ENCODE peak calls at places on chromosome 9, in seven cellular contexts. One of them, this sample, is unnamed.

GRCh38 chr9:96061293-96061987 is 185.9 kb downstream of the ERCC6L2 start:
- DNase-seq in SHP77 treated with DMSO at 0.1 percent for 48 hours: no peak
- DNase-seq in activated naive CD4-positive, alpha-beta T cell treated with Interleukin-2 at 50 U/mL for 16 hours: peak
- DNase-seq in AG08396: peak
- DNase-seq in stimulated activated CD4-positive, alpha-beta T cell treated with anti-CD3 and anti-CD28 coated beads, Interleukin-1b, Interleukin-23, amount 100 ng/mL, for 48 hours: peak
- DNase-seq in nucleus accumbens: no peak
- DNase-seq in mesendoderm: peak
- DNase-seq in this sample: peak

GRCh38 chr9:89929315-89929714 is 324.5 kb downstream of the GADD45G start:
- DNase-seq in AG08396: no peak
- DNase-seq in mesendoderm: no peak
- DNase-seq in nucleus accumbens: no peak
- DNase-seq in activated naive CD4-positive, alpha-beta T cell treated with Interleukin-2 at 50 U/mL for 16 hours: no peak
- DNase-seq in SHP77 treated with DMSO at 0.1 percent for 48 hours: no peak
- DNase-seq in stimulated activated CD4-positive, alpha-beta T cell treated with anti-CD3 and anti-CD28 coated beads, Interleukin-1b, Interleukin-23, amount 100 ng/mL, for 48 hours: no peak
- DNase-seq in this sample: no peak

GRCh38 chr9:16191691-16192402 is 639.0 kb downstream of the CCDC171 start:
- DNase-seq in stimulated activated CD4-positive, alpha-beta T cell treated with anti-CD3 and anti-CD28 coated beads, Interleukin-1b, Interleukin-23, amount 100 ng/mL, for 48 hours: peak
- DNase-seq in AG08396: peak
- DNase-seq in mesendoderm: peak
- DNase-seq in activated naive CD4-positive, alpha-beta T cell treated with Interleukin-2 at 50 U/mL for 16 hours: no peak
- DNase-seq in nucleus accumbens: peak
- DNase-seq in SHP77 treated with DMSO at 0.1 percent for 48 hours: no peak
- DNase-seq in this sample: peak

GRCh38 chr9:13274901-13275641 is 4.4 kb downstream of the MPDZ start:
- DNase-seq in stimulated activated CD4-positive, alpha-beta T cell treated with anti-CD3 and anti-CD28 coated beads, Interleukin-1b, Interleukin-23, amount 100 ng/mL, for 48 hours: no peak
- DNase-seq in mesendoderm: peak
- DNase-seq in SHP77 treated with DMSO at 0.1 percent for 48 hours: no peak
- DNase-seq in AG08396: peak
- DNase-seq in nucleus accumbens: no peak
- DNase-seq in activated naive CD4-positive, alpha-beta T cell treated with Interleukin-2 at 50 U/mL for 16 hours: no peak
- DNase-seq in this sample: peak

GRCh38 chr9:78863531-78863930 is 566.6 kb downstream of the PSAT1 start:
- DNase-seq in mesendoderm: no peak
- DNase-seq in nucleus accumbens: no peak
- DNase-seq in AG08396: no peak
- DNase-seq in stimulated activated CD4-positive, alpha-beta T cell treated with anti-CD3 and anti-CD28 coated beads, Interleukin-1b, Interleukin-23, amount 100 ng/mL, for 48 hours: no peak
- DNase-seq in activated naive CD4-positive, alpha-beta T cell treated with Interleukin-2 at 50 U/mL for 16 hours: no peak
- DNase-seq in SHP77 treated with DMSO at 0.1 percent for 48 hours: no peak
- DNase-seq in this sample: no peak

GRCh38 chr9:136049451-136050265 is 45.4 kb downstream of the NACC2 start:
- DNase-seq in mesendoderm: no peak
- DNase-seq in stimulated activated CD4-positive, alpha-beta T cell treated with anti-CD3 and anti-CD28 coated beads, Interleukin-1b, Interleukin-23, amount 100 ng/mL, for 48 hours: no peak
- DNase-seq in nucleus accumbens: no peak
- DNase-seq in AG08396: peak
- DNase-seq in activated naive CD4-positive, alpha-beta T cell treated with Interleukin-2 at 50 U/mL for 16 hours: no peak
- DNase-seq in SHP77 treated with DMSO at 0.1 percent for 48 hours: no peak
- DNase-seq in this sample: no peak

GRCh38 chr9:96344458-96345180 is 38.9 kb downstream of the SLC35D2 start:
- DNase-seq in nucleus accumbens: peak
- DNase-seq in activated naive CD4-positive, alpha-beta T cell treated with Interleukin-2 at 50 U/mL for 16 hours: no peak
- DNase-seq in stimulated activated CD4-positive, alpha-beta T cell treated with anti-CD3 and anti-CD28 coated beads, Interleukin-1b, Interleukin-23, amount 100 ng/mL, for 48 hours: no peak
- DNase-seq in SHP77 treated with DMSO at 0.1 percent for 48 hours: no peak
- DNase-seq in mesendoderm: peak
- DNase-seq in AG08396: peak
- DNase-seq in this sample: peak

GRCh38 chr9:69874301-69875060 is 53.9 kb downstream of the CFAP95 start:
- DNase-seq in nucleus accumbens: no peak
- DNase-seq in SHP77 treated with DMSO at 0.1 percent for 48 hours: no peak
- DNase-seq in activated naive CD4-positive, alpha-beta T cell treated with Interleukin-2 at 50 U/mL for 16 hours: no peak
- DNase-seq in mesendoderm: peak
- DNase-seq in AG08396: no peak
- DNase-seq in stimulated activated CD4-positive, alpha-beta T cell treated with anti-CD3 and anti-CD28 coated beads, Interleukin-1b, Interleukin-23, amount 100 ng/mL, for 48 hours: no peak
- DNase-seq in this sample: peak

GRCh38 chr9:4741365-4742031 is 496 bp upstream of the AK3 start:
- DNase-seq in SHP77 treated with DMSO at 0.1 percent for 48 hours: no peak
- DNase-seq in AG08396: peak
- DNase-seq in activated naive CD4-positive, alpha-beta T cell treated with Interleukin-2 at 50 U/mL for 16 hours: no peak
- DNase-seq in nucleus accumbens: peak
- DNase-seq in stimulated activated CD4-positive, alpha-beta T cell treated with anti-CD3 and anti-CD28 coated beads, Interleukin-1b, Interleukin-23, amount 100 ng/mL, for 48 hours: no peak
- DNase-seq in mesendoderm: peak
- DNase-seq in this sample: no peak

GRCh38 chr9:38761334-38761733 is 41.4 kb upstream of the FAM240B start:
- DNase-seq in activated naive CD4-positive, alpha-beta T cell treated with Interleukin-2 at 50 U/mL for 16 hours: no peak
- DNase-seq in nucleus accumbens: no peak
- DNase-seq in stimulated activated CD4-positive, alpha-beta T cell treated with anti-CD3 and anti-CD28 coated beads, Interleukin-1b, Interleukin-23, amount 100 ng/mL, for 48 hours: no peak
- DNase-seq in SHP77 treated with DMSO at 0.1 percent for 48 hours: no peak
- DNase-seq in AG08396: no peak
- DNase-seq in mesendoderm: peak
- DNase-seq in this sample: peak

GRCh38 chr9:130423272-130423671 is 21.5 kb upstream of the ASS1 start:
- DNase-seq in mesendoderm: peak
- DNase-seq in AG08396: peak
- DNase-seq in stimulated activated CD4-positive, alpha-beta T cell treated with anti-CD3 and anti-CD28 coated beads, Interleukin-1b, Interleukin-23, amount 100 ng/mL, for 48 hours: no peak
- DNase-seq in SHP77 treated with DMSO at 0.1 percent for 48 hours: no peak
- DNase-seq in nucleus accumbens: no peak
- DNase-seq in activated naive CD4-positive, alpha-beta T cell treated with Interleukin-2 at 50 U/mL for 16 hours: no peak
- DNase-seq in this sample: peak

GRCh38 chr9:84759300-84759750 is 89.8 kb downstream of the NTRK2 start:
- DNase-seq in stimulated activated CD4-positive, alpha-beta T cell treated with anti-CD3 and anti-CD28 coated beads, Interleukin-1b, Interleukin-23, amount 100 ng/mL, for 48 hours: peak
- DNase-seq in activated naive CD4-positive, alpha-beta T cell treated with Interleukin-2 at 50 U/mL for 16 hours: peak
- DNase-seq in SHP77 treated with DMSO at 0.1 percent for 48 hours: no peak
- DNase-seq in AG08396: no peak
- DNase-seq in nucleus accumbens: no peak
- DNase-seq in mesendoderm: no peak
- DNase-seq in this sample: no peak

GRCh38 chr9:32251539-32251938 is 132.9 kb upstream of the ACO1 start:
- DNase-seq in activated naive CD4-positive, alpha-beta T cell treated with Interleukin-2 at 50 U/mL for 16 hours: peak
- DNase-seq in mesendoderm: peak
- DNase-seq in nucleus accumbens: peak
- DNase-seq in SHP77 treated with DMSO at 0.1 percent for 48 hours: peak
- DNase-seq in AG08396: peak
- DNase-seq in stimulated activated CD4-positive, alpha-beta T cell treated with anti-CD3 and anti-CD28 coated beads, Interleukin-1b, Interleukin-23, amount 100 ng/mL, for 48 hours: peak
- DNase-seq in this sample: peak

GRCh38 chr9:86766912-86767311 is 180.4 kb downstream of the GAS1 start:
- DNase-seq in SHP77 treated with DMSO at 0.1 percent for 48 hours: no peak
- DNase-seq in stimulated activated CD4-positive, alpha-beta T cell treated with anti-CD3 and anti-CD28 coated beads, Interleukin-1b, Interleukin-23, amount 100 ng/mL, for 48 hours: no peak
- DNase-seq in mesendoderm: peak
- DNase-seq in activated naive CD4-positive, alpha-beta T cell treated with Interleukin-2 at 50 U/mL for 16 hours: no peak
- DNase-seq in nucleus accumbens: no peak
- DNase-seq in AG08396: peak
- DNase-seq in this sample: no peak

GRCh38 chr9:133351908-133352634 is 4.1 kb downstream of the RPL7A start:
- DNase-seq in activated naive CD4-positive, alpha-beta T cell treated with Interleukin-2 at 50 U/mL for 16 hours: peak
- DNase-seq in stimulated activated CD4-positive, alpha-beta T cell treated with anti-CD3 and anti-CD28 coated beads, Interleukin-1b, Interleukin-23, amount 100 ng/mL, for 48 hours: peak
- DNase-seq in mesendoderm: peak
- DNase-seq in nucleus accumbens: no peak
- DNase-seq in SHP77 treated with DMSO at 0.1 percent for 48 hours: no peak
- DNase-seq in AG08396: peak
- DNase-seq in this sample: peak

GRCh38 chr9:82601272-82601835 is 461.6 kb downstream of the RASEF start:
- DNase-seq in activated naive CD4-positive, alpha-beta T cell treated with Interleukin-2 at 50 U/mL for 16 hours: no peak
- DNase-seq in mesendoderm: no peak
- DNase-seq in AG08396: no peak
- DNase-seq in stimulated activated CD4-positive, alpha-beta T cell treated with anti-CD3 and anti-CD28 coated beads, Interleukin-1b, Interleukin-23, amount 100 ng/mL, for 48 hours: no peak
- DNase-seq in SHP77 treated with DMSO at 0.1 percent for 48 hours: no peak
- DNase-seq in nucleus accumbens: no peak
- DNase-seq in this sample: peak

GRCh38 chr9:13688990-13689600 is 409.6 kb upstream of the MPDZ start:
- DNase-seq in SHP77 treated with DMSO at 0.1 percent for 48 hours: no peak
- DNase-seq in stimulated activated CD4-positive, alpha-beta T cell treated with anti-CD3 and anti-CD28 coated beads, Interleukin-1b, Interleukin-23, amount 100 ng/mL, for 48 hours: no peak
- DNase-seq in mesendoderm: peak
- DNase-seq in AG08396: no peak
- DNase-seq in nucleus accumbens: no peak
- DNase-seq in activated naive CD4-positive, alpha-beta T cell treated with Interleukin-2 at 50 U/mL for 16 hours: no peak
- DNase-seq in this sample: no peak

GRCh38 chr9:35733109-35733541 is 659 bp downstream of the CREB3 start:
- DNase-seq in mesendoderm: peak
- DNase-seq in AG08396: peak
- DNase-seq in stimulated activated CD4-positive, alpha-beta T cell treated with anti-CD3 and anti-CD28 coated beads, Interleukin-1b, Interleukin-23, amount 100 ng/mL, for 48 hours: no peak
- DNase-seq in SHP77 treated with DMSO at 0.1 percent for 48 hours: peak
- DNase-seq in activated naive CD4-positive, alpha-beta T cell treated with Interleukin-2 at 50 U/mL for 16 hours: no peak
- DNase-seq in nucleus accumbens: no peak
- DNase-seq in this sample: peak

GRCh38 chr9:127968717-127969383 is 11.9 kb downstream of the EEIG1 start:
- DNase-seq in SHP77 treated with DMSO at 0.1 percent for 48 hours: no peak
- DNase-seq in stimulated activated CD4-positive, alpha-beta T cell treated with anti-CD3 and anti-CD28 coated beads, Interleukin-1b, Interleukin-23, amount 100 ng/mL, for 48 hours: no peak
- DNase-seq in mesendoderm: peak
- DNase-seq in activated naive CD4-positive, alpha-beta T cell treated with Interleukin-2 at 50 U/mL for 16 hours: no peak
- DNase-seq in nucleus accumbens: no peak
- DNase-seq in AG08396: peak
- DNase-seq in this sample: peak

GRCh38 chr9:91346644-91347043 is 15.1 kb downstream of the AUH start:
- DNase-seq in activated naive CD4-positive, alpha-beta T cell treated with Interleukin-2 at 50 U/mL for 16 hours: no peak
- DNase-seq in AG08396: no peak
- DNase-seq in nucleus accumbens: no peak
- DNase-seq in mesendoderm: no peak
- DNase-seq in stimulated activated CD4-positive, alpha-beta T cell treated with anti-CD3 and anti-CD28 coated beads, Interleukin-1b, Interleukin-23, amount 100 ng/mL, for 48 hours: no peak
- DNase-seq in SHP77 treated with DMSO at 0.1 percent for 48 hours: no peak
- DNase-seq in this sample: no peak

GRCh38 chr9:96048116-96048953 is 172.8 kb downstream of the ERCC6L2 start:
- DNase-seq in SHP77 treated with DMSO at 0.1 percent for 48 hours: no peak
- DNase-seq in nucleus accumbens: no peak
- DNase-seq in mesendoderm: no peak
- DNase-seq in stimulated activated CD4-positive, alpha-beta T cell treated with anti-CD3 and anti-CD28 coated beads, Interleukin-1b, Interleukin-23, amount 100 ng/mL, for 48 hours: peak
- DNase-seq in AG08396: no peak
- DNase-seq in activated naive CD4-positive, alpha-beta T cell treated with Interleukin-2 at 50 U/mL for 16 hours: peak
- DNase-seq in this sample: peak

GRCh38 chr9:130366888-130367550 is 77.7 kb upstream of the ASS1 start:
- DNase-seq in stimulated activated CD4-positive, alpha-beta T cell treated with anti-CD3 and anti-CD28 coated beads, Interleukin-1b, Interleukin-23, amount 100 ng/mL, for 48 hours: no peak
- DNase-seq in AG08396: no peak
- DNase-seq in mesendoderm: peak
- DNase-seq in SHP77 treated with DMSO at 0.1 percent for 48 hours: no peak
- DNase-seq in activated naive CD4-positive, alpha-beta T cell treated with Interleukin-2 at 50 U/mL for 16 hours: no peak
- DNase-seq in nucleus accumbens: no peak
- DNase-seq in this sample: no peak

GRCh38 chr9:79591463-79591862 is 19.7 kb downstream of the TLE4 start:
- DNase-seq in nucleus accumbens: no peak
- DNase-seq in mesendoderm: no peak
- DNase-seq in stimulated activated CD4-positive, alpha-beta T cell treated with anti-CD3 and anti-CD28 coated beads, Interleukin-1b, Interleukin-23, amount 100 ng/mL, for 48 hours: no peak
- DNase-seq in activated naive CD4-positive, alpha-beta T cell treated with Interleukin-2 at 50 U/mL for 16 hours: no peak
- DNase-seq in AG08396: no peak
- DNase-seq in SHP77 treated with DMSO at 0.1 percent for 48 hours: no peak
- DNase-seq in this sample: no peak

GRCh38 chr9:86946712-86947145 is 577 bp downstream of the GAS1 start:
- DNase-seq in SHP77 treated with DMSO at 0.1 percent for 48 hours: no peak
- DNase-seq in activated naive CD4-positive, alpha-beta T cell treated with Interleukin-2 at 50 U/mL for 16 hours: no peak
- DNase-seq in mesendoderm: no peak
- DNase-seq in stimulated activated CD4-positive, alpha-beta T cell treated with anti-CD3 and anti-CD28 coated beads, Interleukin-1b, Interleukin-23, amount 100 ng/mL, for 48 hours: peak
- DNase-seq in AG08396: no peak
- DNase-seq in nucleus accumbens: peak
- DNase-seq in this sample: peak

GRCh38 chr9:71729816-71730526 is 38.3 kb downstream of the CEMIP2 start:
- DNase-seq in stimulated activated CD4-positive, alpha-beta T cell treated with anti-CD3 and anti-CD28 coated beads, Interleukin-1b, Interleukin-23, amount 100 ng/mL, for 48 hours: no peak
- DNase-seq in mesendoderm: no peak
- DNase-seq in nucleus accumbens: no peak
- DNase-seq in activated naive CD4-positive, alpha-beta T cell treated with Interleukin-2 at 50 U/mL for 16 hours: no peak
- DNase-seq in SHP77 treated with DMSO at 0.1 percent for 48 hours: no peak
- DNase-seq in AG08396: no peak
- DNase-seq in this sample: no peak

GRCh38 chr9:101791938-101792337 is 53.5 kb upstream of the GRIN3A start:
- DNase-seq in stimulated activated CD4-positive, alpha-beta T cell treated with anti-CD3 and anti-CD28 coated beads, Interleukin-1b, Interleukin-23, amount 100 ng/mL, for 48 hours: peak
- DNase-seq in SHP77 treated with DMSO at 0.1 percent for 48 hours: peak
- DNase-seq in mesendoderm: peak
- DNase-seq in activated naive CD4-positive, alpha-beta T cell treated with Interleukin-2 at 50 U/mL for 16 hours: no peak
- DNase-seq in nucleus accumbens: no peak
- DNase-seq in AG08396: no peak
- DNase-seq in this sample: peak

GRCh38 chr9:77935974-77936373 is 95.6 kb downstream of the GNAQ start:
- DNase-seq in stimulated activated CD4-positive, alpha-beta T cell treated with anti-CD3 and anti-CD28 coated beads, Interleukin-1b, Interleukin-23, amount 100 ng/mL, for 48 hours: no peak
- DNase-seq in mesendoderm: no peak
- DNase-seq in AG08396: no peak
- DNase-seq in SHP77 treated with DMSO at 0.1 percent for 48 hours: no peak
- DNase-seq in activated naive CD4-positive, alpha-beta T cell treated with Interleukin-2 at 50 U/mL for 16 hours: no peak
- DNase-seq in nucleus accumbens: no peak
- DNase-seq in this sample: no peak

GRCh38 chr9:110115341-110115820 is 92.6 kb downstream of the C9orf152 start:
- DNase-seq in AG08396: no peak
- DNase-seq in stimulated activated CD4-positive, alpha-beta T cell treated with anti-CD3 and anti-CD28 coated beads, Interleukin-1b, Interleukin-23, amount 100 ng/mL, for 48 hours: no peak
- DNase-seq in SHP77 treated with DMSO at 0.1 percent for 48 hours: no peak
- DNase-seq in nucleus accumbens: no peak
- DNase-seq in activated naive CD4-positive, alpha-beta T cell treated with Interleukin-2 at 50 U/mL for 16 hours: no peak
- DNase-seq in mesendoderm: no peak
- DNase-seq in this sample: no peak

This sample was measured in SK-N-SH.